ENCODE peak calls at places on chromosomes 7 and 10, in six cellular contexts. One of them, this sample, is unnamed.

GRCh38 chr7:85213500-85213899 is 26.6 kb upstream of the SEMA3D start:
- DNase-seq in left cardiac atrium: no peak
- DNase-seq in AG04449: no peak
- DNase-seq in stimulated activated naive B cell treated with anti-CD40 and anti-IgM and Interleukin-4, amounts not matched to agents 10 μg/mL and 1 μg/mL and 100 μg/mL, for 72 hours: no peak
- DNase-seq in uterus: no peak
- DNase-seq in ACHN: no peak
- DNase-seq in this sample: no peak

GRCh38 chr10:76244061-76244686 is 812.8 kb downstream of the LRMDA start:
- DNase-seq in stimulated activated naive B cell treated with anti-CD40 and anti-IgM and Interleukin-4, amounts not matched to agents 10 μg/mL and 1 μg/mL and 100 μg/mL, for 72 hours: no peak
- DNase-seq in ACHN: no peak
- DNase-seq in left cardiac atrium: no peak
- DNase-seq in AG04449: no peak
- DNase-seq in uterus: no peak
- DNase-seq in this sample: no peak

GRCh38 chr10:67816719-67817118 is 21.3 kb downstream of the DNAJC12 start:
- DNase-seq in uterus: no peak
- DNase-seq in left cardiac atrium: no peak
- DNase-seq in AG04449: no peak
- DNase-seq in stimulated activated naive B cell treated with anti-CD40 and anti-IgM and Interleukin-4, amounts not matched to agents 10 μg/mL and 1 μg/mL and 100 μg/mL, for 72 hours: no peak
- DNase-seq in ACHN: no peak
- DNase-seq in this sample: no peak

GRCh38 chr10:5840314-5841307 is 27.4 kb upstream of the GDI2 start:
- DNase-seq in stimulated activated naive B cell treated with anti-CD40 and anti-IgM and Interleukin-4, amounts not matched to agents 10 μg/mL and 1 μg/mL and 100 μg/mL, for 72 hours: peak; percentile 95
- DNase-seq in uterus: no peak
- DNase-seq in left cardiac atrium: peak; percentile 49
- DNase-seq in ACHN: no peak
- DNase-seq in AG04449: no peak
- DNase-seq in this sample: peak; percentile 72

GRCh38 chr7:2732388-2732787 is 44.4 kb downstream of the AMZ1 start:
- DNase-seq in AG04449: no peak
- DNase-seq in uterus: peak; percentile 10
- DNase-seq in stimulated activated naive B cell treated with anti-CD40 and anti-IgM and Interleukin-4, amounts not matched to agents 10 μg/mL and 1 μg/mL and 100 μg/mL, for 72 hours: no peak
- DNase-seq in left cardiac atrium: no peak
- DNase-seq in ACHN: no peak
- DNase-seq in this sample: no peak

GRCh38 chr7:142438235-142438922 is 180.5 kb upstream of the PRSS58 start:
- DNase-seq in AG04449: no peak
- DNase-seq in left cardiac atrium: no peak
- DNase-seq in uterus: no peak
- DNase-seq in ACHN: peak; percentile 73
- DNase-seq in stimulated activated naive B cell treated with anti-CD40 and anti-IgM and Interleukin-4, amounts not matched to agents 10 μg/mL and 1 μg/mL and 100 μg/mL, for 72 hours: no peak
- DNase-seq in this sample: peak; percentile 87

GRCh38 chr10:78959901-78960300 is 108.9 kb upstream of the ZMIZ1 start:
- DNase-seq in left cardiac atrium: no peak
- DNase-seq in stimulated activated naive B cell treated with anti-CD40 and anti-IgM and Interleukin-4, amounts not matched to agents 10 μg/mL and 1 μg/mL and 100 μg/mL, for 72 hours: no peak
- DNase-seq in ACHN: no peak
- DNase-seq in uterus: peak; percentile 56
- DNase-seq in AG04449: no peak
- DNase-seq in this sample: no peak

GRCh38 chr10:72095195-72095594 is 6.8 kb upstream of the SPOCK2 start:
- DNase-seq in stimulated activated naive B cell treated with anti-CD40 and anti-IgM and Interleukin-4, amounts not matched to agents 10 μg/mL and 1 μg/mL and 100 μg/mL, for 72 hours: no peak
- DNase-seq in AG04449: no peak
- DNase-seq in ACHN: no peak
- DNase-seq in left cardiac atrium: no peak
- DNase-seq in uterus: no peak
- DNase-seq in this sample: peak; percentile 19

GRCh38 chr7:39951156-39951942 is 1.3 kb downstream of the CDK13 start:
- DNase-seq in stimulated activated naive B cell treated with anti-CD40 and anti-IgM and Interleukin-4, amounts not matched to agents 10 μg/mL and 1 μg/mL and 100 μg/mL, for 72 hours: peak; percentile 64
- DNase-seq in uterus: peak; percentile 41
- DNase-seq in ACHN: peak; percentile 72
- DNase-seq in left cardiac atrium: peak; percentile 53
- DNase-seq in AG04449: no peak
- DNase-seq in this sample: peak; percentile 49